ENCODE peak calls at places on chromosomes 16 and 17, in six cellular contexts. One of them, this sample, is unnamed.

GRCh38 chr16:80792031-80792430 is 12.4 kb downstream of the CDYL2 start:
- DNase-seq in heart right ventricle: no peak
- DNase-seq in pancreas: no peak
- DNase-seq in body of pancreas: no peak
- DNase-seq in cardiac muscle cell: no peak
- DNase-seq in substantia nigra: no peak
- DNase-seq in this sample: no peak

GRCh38 chr17:50518265-50519023 is 10.2 kb downstream of the MYCBPAP start:
- DNase-seq in heart right ventricle: no peak
- DNase-seq in pancreas: peak; percentile 73
- DNase-seq in body of pancreas: peak; percentile 47
- DNase-seq in cardiac muscle cell: no peak
- DNase-seq in substantia nigra: no peak
- DNase-seq in this sample: no peak

GRCh38 chr16:88999457-89000206 is 22.6 kb upstream of the CBFA2T3 start:
- DNase-seq in heart right ventricle: no peak
- DNase-seq in pancreas: no peak
- DNase-seq in body of pancreas: no peak
- DNase-seq in cardiac muscle cell: no peak
- DNase-seq in substantia nigra: no peak
- DNase-seq in this sample: no peak

GRCh38 chr16:3012828-3013420 is at the start of gene CLDN9:
- DNase-seq in heart right ventricle: no peak
- DNase-seq in pancreas: peak; percentile 85
- DNase-seq in body of pancreas: peak; percentile 74
- DNase-seq in cardiac muscle cell: peak; percentile 48
- DNase-seq in substantia nigra: no peak
- DNase-seq in this sample: no peak

GRCh38 chr17:3603119-3603869 is 5.9 kb downstream of the TRPV1 start:
- DNase-seq in heart right ventricle: no peak
- DNase-seq in pancreas: no peak
- DNase-seq in body of pancreas: no peak
- DNase-seq in cardiac muscle cell: no peak
- DNase-seq in substantia nigra: no peak
- DNase-seq in this sample: no peak

GRCh38 chr17:51015145-51015558 is 105.5 kb downstream of the SPAG9 start:
- DNase-seq in heart right ventricle: no peak
- DNase-seq in pancreas: no peak
- DNase-seq in body of pancreas: no peak
- DNase-seq in cardiac muscle cell: no peak
- DNase-seq in substantia nigra: no peak
- DNase-seq in this sample: no peak

GRCh38 chr17:7997186-7997585 is 5.2 kb upstream of the GUCY2D start:
- DNase-seq in heart right ventricle: peak; percentile 25
- DNase-seq in pancreas: no peak
- DNase-seq in body of pancreas: peak; percentile 54
- DNase-seq in cardiac muscle cell: peak; percentile 83
- DNase-seq in substantia nigra: no peak
- DNase-seq in this sample: no peak

GRCh38 chr17:67311551-67311950 is 54.8 kb downstream of the PSMD12 start:
- DNase-seq in heart right ventricle: no peak
- DNase-seq in pancreas: no peak
- DNase-seq in body of pancreas: no peak
- DNase-seq in cardiac muscle cell: no peak
- DNase-seq in substantia nigra: no peak
- DNase-seq in this sample: no peak

GRCh38 chr17:77817953-77818352 is 140.6 kb upstream of the TNRC6C start:
- DNase-seq in heart right ventricle: no peak
- DNase-seq in pancreas: no peak
- DNase-seq in body of pancreas: no peak
- DNase-seq in cardiac muscle cell: no peak
- DNase-seq in substantia nigra: no peak
- DNase-seq in this sample: no peak

GRCh38 chr16:84141143-84141670 is 3.8 kb downstream of the HSDL1 start:
- DNase-seq in heart right ventricle: no peak
- DNase-seq in pancreas: no peak
- DNase-seq in body of pancreas: no peak
- DNase-seq in cardiac muscle cell: no peak
- DNase-seq in substantia nigra: no peak
- DNase-seq in this sample: no peak

GRCh38 chr16:87438611-87438985 is 46.5 kb downstream of the MAP1LC3B start:
- DNase-seq in heart right ventricle: no peak
- DNase-seq in pancreas: no peak
- DNase-seq in body of pancreas: no peak
- DNase-seq in cardiac muscle cell: no peak
- DNase-seq in substantia nigra: no peak
- DNase-seq in this sample: no peak

GRCh38 chr16:82219298-82219697 is 49.3 kb upstream of the MPHOSPH6 start:
- DNase-seq in heart right ventricle: no peak
- DNase-seq in pancreas: no peak
- DNase-seq in body of pancreas: no peak
- DNase-seq in cardiac muscle cell: peak; percentile 1
- DNase-seq in substantia nigra: no peak
- DNase-seq in this sample: no peak

GRCh38 chr16:27461483-27462171 is 59.7 kb downstream of the IL21R start:
- DNase-seq in heart right ventricle: no peak
- DNase-seq in pancreas: no peak
- DNase-seq in body of pancreas: no peak
- DNase-seq in cardiac muscle cell: no peak
- DNase-seq in substantia nigra: no peak
- DNase-seq in this sample: no peak

GRCh38 chr17:19546289-19547065 is 12.8 kb downstream of the SLC47A1 start:
- DNase-seq in heart right ventricle: peak; percentile 33
- DNase-seq in pancreas: no peak
- DNase-seq in body of pancreas: no peak
- DNase-seq in cardiac muscle cell: peak; percentile 19
- DNase-seq in substantia nigra: no peak
- DNase-seq in this sample: no peak

GRCh38 chr17:4898351-4898750 is 985 bp upstream of the C17orf107 start:
- DNase-seq in heart right ventricle: no peak
- DNase-seq in pancreas: no peak
- DNase-seq in body of pancreas: peak; percentile 51
- DNase-seq in cardiac muscle cell: no peak
- DNase-seq in substantia nigra: no peak
- DNase-seq in this sample: no peak
- H3K27ac ChIP-seq in heart right ventricle: no peak overlapping the region
- H3K27ac ChIP-seq in pancreas: no peak overlapping the region
- H3K27ac ChIP-seq in body of pancreas: no peak overlapping the region
- H3K27ac ChIP-seq in cardiac muscle cell: no peak overlapping the region
- H3K27ac ChIP-seq in substantia nigra: no peak overlapping the region
- H3K27ac ChIP-seq in this sample: no peak overlapping the region

GRCh38 chr17:58413684-58414083 is 3.6 kb downstream of the RNF43 start:
- DNase-seq in heart right ventricle: no peak
- DNase-seq in pancreas: no peak
- DNase-seq in body of pancreas: no peak
- DNase-seq in cardiac muscle cell: no peak
- DNase-seq in substantia nigra: no peak
- DNase-seq in this sample: no peak

GRCh38 chr17:58414596-58414997 is 2.7 kb downstream of the RNF43 start:
- DNase-seq in heart right ventricle: no peak
- DNase-seq in pancreas: no peak
- DNase-seq in body of pancreas: peak; percentile 18
- DNase-seq in cardiac muscle cell: no peak
- DNase-seq in substantia nigra: no peak
- DNase-seq in this sample: no peak

GRCh38 chr17:58411408-58411894 is 5.9 kb downstream of the RNF43 start:
- DNase-seq in heart right ventricle: no peak
- DNase-seq in pancreas: no peak
- DNase-seq in body of pancreas: no peak
- DNase-seq in cardiac muscle cell: no peak
- DNase-seq in substantia nigra: no peak
- DNase-seq in this sample: no peak

GRCh38 chr17:58412064-58412703 is 5.2 kb downstream of the RNF43 start:
- DNase-seq in heart right ventricle: no peak
- DNase-seq in pancreas: no peak
- DNase-seq in body of pancreas: no peak
- DNase-seq in cardiac muscle cell: no peak
- DNase-seq in substantia nigra: no peak
- DNase-seq in this sample: no peak

DNA sequence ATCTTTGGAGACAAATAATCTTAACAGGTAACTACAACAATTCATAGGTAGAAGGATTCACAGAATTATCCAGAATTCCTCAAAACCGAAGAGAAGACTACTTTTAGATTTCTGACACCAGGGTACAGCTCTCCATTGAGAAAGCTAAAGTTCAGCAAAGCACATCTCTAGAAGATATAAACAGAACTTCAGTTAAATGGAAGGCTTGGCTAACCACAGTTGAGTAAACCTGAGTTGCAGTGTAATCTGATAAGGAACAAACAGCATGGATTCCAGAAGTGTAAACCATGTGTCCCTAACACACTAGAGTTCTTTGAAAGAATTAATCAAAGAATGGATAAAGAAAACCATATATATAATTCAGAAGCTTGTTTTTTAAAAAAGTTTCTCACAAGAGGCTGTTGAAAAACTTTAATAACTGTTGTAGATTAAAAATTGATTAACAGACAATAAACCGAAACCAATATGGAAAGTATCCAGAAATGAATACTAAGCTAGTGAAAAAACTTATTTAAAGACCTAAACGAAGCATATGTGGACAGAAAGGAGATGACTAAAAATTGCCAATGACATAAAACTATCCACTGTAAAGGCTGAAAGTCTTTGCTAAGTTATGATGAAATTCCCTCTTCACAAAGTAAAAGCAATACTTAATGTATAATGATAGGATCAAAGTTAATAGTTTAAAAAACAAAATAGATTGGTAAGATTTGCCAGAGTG is 4.3 kb downstream of the RNF43 start:
- DNase-seq in heart right ventricle: no peak
- DNase-seq in pancreas: no peak
- DNase-seq in body of pancreas: no peak
- DNase-seq in cardiac muscle cell: no peak
- DNase-seq in substantia nigra: no peak
- DNase-seq in this sample: no peak
- H3K27ac ChIP-seq in heart right ventricle: no peak overlapping the region
- H3K27ac ChIP-seq in pancreas: peak overlapping the region; percentile 28
- H3K27ac ChIP-seq in body of pancreas: no peak overlapping the region
- H3K27ac ChIP-seq in cardiac muscle cell: no peak overlapping the region
- H3K27ac ChIP-seq in substantia nigra: no peak overlapping the region
- H3K27ac ChIP-seq in this sample: no peak overlapping the region

DNA sequence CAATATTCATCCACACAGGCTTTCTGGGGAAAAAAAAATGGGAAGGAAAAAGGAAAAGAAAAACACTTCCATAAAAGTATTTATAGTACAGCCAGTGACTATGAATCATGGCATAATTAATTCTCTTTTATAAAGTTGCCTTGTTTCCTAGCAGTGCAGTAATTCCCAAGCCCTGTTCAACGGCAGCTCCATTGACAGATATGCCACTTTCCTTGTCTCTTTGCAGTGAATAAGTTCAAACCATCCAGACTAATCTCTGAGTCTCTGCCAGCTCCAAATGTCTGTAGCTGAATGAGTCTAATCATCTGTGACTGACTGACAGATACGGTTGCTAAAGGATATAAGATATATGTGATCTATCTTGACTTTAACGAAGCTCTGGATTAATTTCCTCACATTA is 52.9 kb upstream of the KCNJ16 start:
- DNase-seq in heart right ventricle: no peak
- DNase-seq in pancreas: no peak
- DNase-seq in body of pancreas: no peak
- DNase-seq in cardiac muscle cell: no peak
- DNase-seq in substantia nigra: no peak
- DNase-seq in this sample: peak; percentile 53
- H3K27ac ChIP-seq in heart right ventricle: no peak overlapping the region
- H3K27ac ChIP-seq in pancreas: no peak overlapping the region
- H3K27ac ChIP-seq in body of pancreas: no peak overlapping the region
- H3K27ac ChIP-seq in cardiac muscle cell: no peak overlapping the region
- H3K27ac ChIP-seq in substantia nigra: no peak overlapping the region
- H3K27ac ChIP-seq in this sample: no peak overlapping the region

GRCh38 chr17:28327031-28327607 is 8.1 kb downstream of the TMEM97 start:
- DNase-seq in heart right ventricle: no peak
- DNase-seq in pancreas: no peak
- DNase-seq in body of pancreas: no peak
- DNase-seq in cardiac muscle cell: no peak
- DNase-seq in substantia nigra: no peak
- DNase-seq in this sample: no peak

GRCh38 chr17:28324776-28325175 is 5.8 kb downstream of the TMEM97 start:
- DNase-seq in heart right ventricle: no peak
- DNase-seq in pancreas: no peak
- DNase-seq in body of pancreas: no peak
- DNase-seq in cardiac muscle cell: no peak
- DNase-seq in substantia nigra: no peak
- DNase-seq in this sample: no peak

GRCh38 chr17:28326114-28326513 is 7.1 kb downstream of the TMEM97 start:
- DNase-seq in heart right ventricle: no peak
- DNase-seq in pancreas: no peak
- DNase-seq in body of pancreas: no peak
- DNase-seq in cardiac muscle cell: no peak
- DNase-seq in substantia nigra: no peak
- DNase-seq in this sample: no peak

GRCh38 chr17:28325221-28325620 is 6.2 kb downstream of the TMEM97 start:
- DNase-seq in heart right ventricle: no peak
- DNase-seq in pancreas: no peak
- DNase-seq in body of pancreas: no peak
- DNase-seq in cardiac muscle cell: no peak
- DNase-seq in substantia nigra: no peak
- DNase-seq in this sample: no peak

DNA sequence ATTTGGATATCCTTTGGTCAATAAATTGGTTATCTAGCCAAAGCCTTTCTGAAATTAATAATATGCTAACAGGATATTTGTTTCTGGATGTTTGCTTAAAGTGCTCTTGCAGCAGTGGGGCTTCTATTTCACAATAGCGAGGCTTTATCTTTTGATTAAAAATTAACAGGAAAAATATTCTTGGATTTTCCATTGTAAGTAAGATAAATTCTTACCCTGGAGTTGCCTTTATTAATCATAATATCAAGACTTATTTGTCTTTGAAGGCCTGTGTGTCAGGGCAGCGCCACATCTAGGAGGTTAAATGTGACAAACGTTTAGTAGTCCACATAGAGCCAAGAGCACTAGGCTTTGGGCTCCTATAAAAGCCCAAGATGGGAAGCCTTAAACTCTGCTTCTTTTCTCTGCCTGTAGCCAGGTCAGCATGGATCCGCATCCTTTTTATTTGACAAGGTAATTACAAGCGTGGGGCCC is 5.3 kb downstream of the TMEM97 start:
- DNase-seq in heart right ventricle: no peak
- DNase-seq in pancreas: no peak
- DNase-seq in body of pancreas: no peak
- DNase-seq in cardiac muscle cell: no peak
- DNase-seq in substantia nigra: no peak
- DNase-seq in this sample: no peak
- H3K27ac ChIP-seq in heart right ventricle: no peak overlapping the region
- H3K27ac ChIP-seq in pancreas: peak overlapping the region; percentile 84
- H3K27ac ChIP-seq in body of pancreas: peak overlapping the region; percentile 71
- H3K27ac ChIP-seq in cardiac muscle cell: no peak overlapping the region
- H3K27ac ChIP-seq in substantia nigra: no peak overlapping the region
- H3K27ac ChIP-seq in this sample: no peak overlapping the region

GRCh38 chr17:80782536-80783427 is 208.9 kb upstream of the CHMP6 start:
- DNase-seq in heart right ventricle: no peak
- DNase-seq in pancreas: peak; percentile 23
- DNase-seq in body of pancreas: no peak
- DNase-seq in cardiac muscle cell: peak; percentile 68
- DNase-seq in substantia nigra: no peak
- DNase-seq in this sample: no peak
- H3K27ac ChIP-seq in heart right ventricle: no peak overlapping the region
- H3K27ac ChIP-seq in pancreas: no peak overlapping the region
- H3K27ac ChIP-seq in body of pancreas: no peak overlapping the region
- H3K27ac ChIP-seq in cardiac muscle cell: peak overlapping the region; percentile 1
- H3K27ac ChIP-seq in substantia nigra: no peak overlapping the region
- H3K27ac ChIP-seq in this sample: no peak overlapping the region